ENCODE peak calls at places on chromosomes 2 and 18, in four cellular contexts. Z, J, O and D are unnamed samples.

GRCh38 chr2:96142217-96143113 is 2.8 kb downstream of the DUSP2 start:
- DNase-seq in Z (peak; percentile 77), J (no peak), O (no peak), D (no peak)

GRCh38 chr2:226660524-226660923 is 139.1 kb downstream of the IRS1 start:
- DNase-seq in Z (no peak), J (no peak), O (no peak), D (peak; percentile 45)

GRCh38 chr2:125168442-125168841 is 1143.4 kb downstream of the CNTNAP5 start:
- DNase-seq in Z (no peak), J (no peak), O (no peak), D (no peak)

GRCh38 chr2:67215214-67215613 is 181.9 kb upstream of the ETAA1 start:
- DNase-seq in Z (peak; percentile 27), J (no peak), O (no peak), D (peak; percentile 5)

GRCh38 chr18:52130621-52131020 is 209.4 kb upstream of the DCC start:
- DNase-seq in Z (no peak), J (no peak), O (no peak), D (no peak)

GRCh38 chr2:134679740-134680139 is 39.1 kb downstream of the TMEM163 start:
- DNase-seq in Z (peak; percentile 24), J (no peak), O (no peak), D (peak; percentile 37)

GRCh38 chr18:12904012-12904516 is 20.0 kb upstream of the PTPN2 start:
- DNase-seq in Z (peak; percentile 50), J (no peak), O (no peak), D (no peak)

GRCh38 chr2:152047826-152048476 is 50.9 kb downstream of the CACNB4 start:
- DNase-seq in Z (peak; percentile 49), J (no peak), O (no peak), D (no peak)

GRCh38 chr18:48222118-48222517 is 187.1 kb downstream of the ZBTB7C start:
- DNase-seq in Z (no peak), J (peak; percentile 2), O (no peak), D (peak; percentile 87)

GRCh38 chr2:230455005-230455684 is 39.1 kb downstream of the SP100 start:
- DNase-seq in Z (no peak), J (no peak), O (no peak), D (no peak)

GRCh38 chr2:180663016-180663471 is 317.4 kb upstream of the UBE2E3 start:
- DNase-seq in Z (no peak), J (no peak), O (no peak), D (no peak)

GRCh38 chr2:1489486-1489885 is 76.2 kb downstream of the TPO start:
- DNase-seq in Z (no peak), J (no peak), O (no peak), D (no peak)

GRCh38 chr18:70490008-70490933 is 201.4 kb downstream of the SOCS6 start:
- DNase-seq in Z (peak; percentile 35), J (no peak), O (no peak), D (peak; percentile 89)

GRCh38 chr2:172168917-172169346 is 66.2 kb upstream of the DLX2 start:
- DNase-seq in Z (no peak), J (no peak), O (no peak), D (peak; percentile 83)

GRCh38 chr2:31446848-31447247 is 32.3 kb upstream of the XDH start:
- DNase-seq in Z (no peak), J (no peak), O (no peak), D (no peak)

GRCh38 chr18:354003-354402 is 86.2 kb upstream of the THOC1 start:
- DNase-seq in Z (no peak), J (no peak), O (no peak), D (no peak)

GRCh38 chr2:197354169-197354558 is 43.6 kb upstream of the ANKRD44 start:
- DNase-seq in Z (no peak), J (no peak), O (no peak), D (no peak)
- TF ChIP-seq POLR2AphosphoS5 in Z (no peak), J (no peak), O (no peak), D (no peak)

GRCh38 chr2:146661494-146662096 is 1183.2 kb upstream of the ACVR2A start:
- DNase-seq in Z (peak; percentile 6), J (no peak), O (no peak), D (peak; percentile 4)

GRCh38 chr2:146669735-146670134 is 1175.1 kb upstream of the ACVR2A start:
- DNase-seq in Z (no peak), J (no peak), O (no peak), D (no peak)

GRCh38 chr2:146665801-146666200 is 1179.0 kb upstream of the ACVR2A start:
- DNase-seq in Z (no peak), J (no peak), O (no peak), D (no peak)

GRCh38 chr2:146666336-146666735 is 1178.5 kb upstream of the ACVR2A start:
- DNase-seq in Z (no peak), J (no peak), O (no peak), D (no peak)
- TF ChIP-seq SPI1 in Z (no peak), J (no peak), O (no peak), D (no peak)

GRCh38 chr2:241506793-241507429 is 1.5 kb downstream of the STK25 start:
- DNase-seq in Z (no peak), J (no peak), O (no peak), D (no peak)
- TF ChIP-seq POLR2AphosphoS5 in Z (no peak), J (no peak), O (no peak), D (no peak)

GRCh38 chr2:219155054-219155644 is 5.5 kb downstream of the NHEJ1 start:
- DNase-seq in Z (peak; percentile 39), J (no peak), O (no peak), D (no peak)
- TF ChIP-seq SPI1 in Z (no peak), J (no peak), O (no peak), D (no peak)

GRCh38 chr2:102076512-102076911 is 66.0 kb upstream of the IL1R1 start:
- DNase-seq in Z (no peak), J (no peak), O (no peak), D (no peak)

GRCh38 chr2:102072741-102073140 is 69.8 kb upstream of the IL1R1 start:
- DNase-seq in Z (no peak), J (no peak), O (no peak), D (no peak)

GRCh38 chr2:102070058-102070642 is 72.4 kb upstream of the IL1R1 start:
- DNase-seq in Z (no peak), J (no peak), O (no peak), D (no peak)

GRCh38 chr2:102074167-102074778 is 68.3 kb upstream of the IL1R1 start:
- DNase-seq in Z (peak; percentile 24), J (no peak), O (no peak), D (peak; percentile 71)

GRCh38 chr2:102073168-102073724 is 69.3 kb upstream of the IL1R1 start:
- DNase-seq in Z (no peak), J (no peak), O (no peak), D (no peak)
- TF ChIP-seq POLR2AphosphoS5 in Z (no peak), J (no peak), O (no peak), D (no peak)